ENCODE peak calls at places on chromosomes 11 and 22, in four cellular contexts. K is head of caudate nucleus; B is ELR; Q is stimulated activated CD8-positive, alpha-beta memory T cell treated with anti-CD3 and anti-CD28 coated beads, Interleukin-7, amount 100 ng/mL, for 24 hours. J is an unnamed sample.

GRCh38 chr22:45400046-45400445 is 13.4 kb downstream of the SMC1B start:
- DNase-seq in K (no peak), B (no peak), Q (no peak), J (no peak)

GRCh38 chr22:39707351-39707750 is 136.8 kb downstream of the CACNA1I start:
- DNase-seq in K (no peak), B (no peak), Q (no peak), J (no peak)

GRCh38 chr11:65111537-65112225 is at the start of gene TM7SF2:
- DNase-seq in K (peak; percentile 98), B (peak; percentile 93), Q (peak; percentile 86), J (peak; percentile 93)

GRCh38 chr11:18704698-18705097 is 6.1 kb downstream of the TMEM86A start:
- DNase-seq in K (no peak), B (no peak), Q (no peak), J (no peak)

GRCh38 chr22:36236338-36237319 is 2.7 kb downstream of the APOL2 start:
- DNase-seq in K (no peak), B (no peak), Q (no peak), J (no peak)

GRCh38 chr11:45031912-45032519 is 81.3 kb upstream of the TP53I11 start:
- DNase-seq in K (no peak), B (no peak), Q (no peak), J (no peak)

GRCh38 chr11:77884186-77884828 is 63.4 kb downstream of the AAMDC start:
- DNase-seq in K (no peak), B (no peak), Q (no peak), J (no peak)

GRCh38 chr11:25587496-25587895 is 744.4 kb upstream of the ANO3 start:
- DNase-seq in K (no peak), B (peak; percentile 60), Q (no peak), J (no peak)

J was measured in activated T-helper 2 cell treated with anti-CD3 and anti-CD28 coated beads, Interferon-gamma antibody, Interleukin-2, Interleukin-4, amounts not matched to agents 10 μg/mL and 5 μg/mL and 100 μg/mL, durations not matched to agents 14 hours and 24 hours and 36 hours.